ENCODE peak calls at places on chromosomes 1 and 21, in nine cellular contexts. Z is KG1, S is T-cell, L is NCI-H1930, V is SW480, D is NT2/D1, W is testis, F is RPMI7951, Q is foreskin fibroblast. K is an unnamed sample.

GRCh38 chr1:53069663-53070327 is 7.8 kb downstream of the PODN start:
- DNase-seq in V (no peak), F (no peak), W (no peak), Z (no peak), Q (no peak), S (no peak), D (no peak), L (no peak), K (no peak)

GRCh38 chr1:167617100-167617949 is 12.7 kb upstream of the RCSD1 start:
- DNase-seq in F (peak), D (no peak), W (no peak), Z (peak), V (peak), Q (no peak), S (no peak), L (no peak), K (no peak)

GRCh38 chr1:119920104-119920968 is 24.0 kb upstream of the ADAM30 start:
- DNase-seq in L (no peak), S (no peak), D (no peak), F (no peak), V (no peak), W (no peak), Q (no peak), Z (no peak), K (no peak)

GRCh38 chr1:100387209-100387608 is 34.9 kb downstream of the CDC14A start:
- DNase-seq in W (no peak), V (no peak), L (no peak), F (no peak), S (no peak), D (no peak), Z (no peak), Q (no peak), K (no peak)

GRCh38 chr1:228259368-228259894 is 51.6 kb downstream of the OBSCN start:
- DNase-seq in W (no peak), Q (no peak), D (no peak), S (no peak), V (no peak), Z (no peak), F (no peak), L (no peak), K (no peak)

GRCh38 chr1:46723901-46724300 is 5.0 kb upstream of the EFCAB14 start:
- DNase-seq in V (no peak), S (no peak), F (no peak), Z (no peak), D (no peak), Q (no peak), W (no peak), L (no peak), K (no peak)

GRCh38 chr1:232084584-232085223 is 458.1 kb downstream of the DISC1 start:
- DNase-seq in W (no peak), Z (no peak), Q (peak), S (no peak), L (no peak), F (no peak), D (peak), V (peak), K (no peak)

GRCh38 chr1:164794310-164794709 is 235.3 kb downstream of the PBX1 start:
- DNase-seq in W (no peak), F (peak), L (no peak), D (no peak), V (peak), S (no peak), Z (no peak), Q (peak), K (no peak)

GRCh38 chr1:185929759-185930158 is 195.6 kb downstream of the HMCN1 start:
- DNase-seq in Z (no peak), S (no peak), W (no peak), V (no peak), F (no peak), D (no peak), L (no peak), Q (peak), K (no peak)

GRCh38 chr1:40625476-40626382 is 39.8 kb downstream of the RIMS3 start:
- DNase-seq in D (no peak), L (no peak), S (no peak), Z (no peak), W (no peak), V (no peak), F (peak), Q (no peak), K (no peak)

GRCh38 chr1:145985502-145986439 is 10.6 kb downstream of the TXNIP start:
- DNase-seq in Z (no peak), V (no peak), F (peak), W (no peak), Q (peak), L (no peak), D (no peak), S (no peak), K (no peak)

GRCh38 chr1:13498553-13498952 is 15.2 kb downstream of the LRRC38 start:
- DNase-seq in S (no peak), F (no peak), Z (no peak), W (no peak), L (no peak), D (no peak), Q (no peak), V (no peak), K (no peak)

GRCh38 chr1:40848530-40849189 is 13.5 kb downstream of the CITED4 start:
- DNase-seq in S (no peak), Z (no peak), Q (peak), V (peak), D (peak), L (peak), F (peak), W (peak), K (no peak)

GRCh38 chr1:161260346-161260745 is 1.8 kb downstream of the PCP4L1 start:
- DNase-seq in W (no peak), Q (no peak), F (no peak), L (no peak), V (no peak), Z (no peak), S (no peak), D (no peak), K (no peak)

GRCh38 chr1:1144122-1144842 is 28.4 kb upstream of the C1orf159 start:
- DNase-seq in S (peak), D (no peak), L (no peak), Q (no peak), W (no peak), V (peak), Z (peak), F (no peak), K (peak)

GRCh38 chr1:119160851-119161250 is 20.4 kb upstream of the WARS2 start:
- DNase-seq in S (no peak), Z (no peak), L (no peak), V (no peak), F (no peak), Q (peak), D (no peak), W (no peak), K (no peak)

GRCh38 chr1:161258439-161259386 is at the start of gene PCP4L1:
- DNase-seq in S (no peak), Z (no peak), Q (peak), V (no peak), L (peak), W (peak), D (peak), F (peak), K (no peak)

GRCh38 chr1:94416901-94417701 is 1.1 kb upstream of the ABCD3 start:
- DNase-seq in Q (peak), D (no peak), F (peak), V (peak), Z (no peak), S (no peak), W (peak), L (no peak), K (no peak)

GRCh38 chr1:199272107-199272506 is 633.3 kb downstream of the PTPRC start:
- DNase-seq in Z (no peak), W (no peak), D (no peak), F (peak), S (no peak), V (no peak), L (no peak), Q (peak), K (no peak)

GRCh38 chr1:67044631-67045270 is 9.2 kb downstream of the SLC35D1 start:
- DNase-seq in L (no peak), Q (no peak), W (no peak), S (no peak), F (no peak), D (no peak), Z (no peak), V (no peak), K (no peak)

GRCh38 chr21:36917487-36918158 is 48.8 kb downstream of the HLCS start:
- DNase-seq in Z (no peak), Q (peak), L (no peak), F (peak), V (peak), S (no peak), D (peak), W (peak), K (no peak)

GRCh38 chr1:201279313-201279712 is 4.0 kb upstream of the PKP1 start:
- DNase-seq in Q (peak), W (peak), V (no peak), Z (no peak), F (no peak), L (no peak), D (no peak), S (no peak), K (no peak)

GRCh38 chr21:14895792-14896191 is 169.0 kb downstream of the NRIP1 start:
- DNase-seq in S (no peak), V (no peak), F (no peak), L (no peak), Z (no peak), D (no peak), W (no peak), Q (no peak), K (no peak)

GRCh38 chr1:41122851-41123518 is 101.5 kb upstream of the SLFNL1 start:
- DNase-seq in D (peak), W (peak), V (peak), Z (no peak), L (peak), S (no peak), Q (peak), F (peak), K (no peak)

GRCh38 chr1:220887868-220888664 is 8.8 kb downstream of the HLX start:
- DNase-seq in Z (no peak), W (no peak), S (no peak), D (no peak), F (peak), L (no peak), Q (peak), V (no peak), K (no peak)

GRCh38 chr1:231315887-231316286 is 21.8 kb downstream of the EXOC8 start:
- DNase-seq in Q (peak), W (peak), S (peak), F (peak), D (peak), Z (no peak), V (no peak), L (no peak), K (peak)

GRCh38 chr1:209443361-209443931 is 140.1 kb upstream of the CAMK1G start:
- DNase-seq in S (no peak), V (peak), W (no peak), L (no peak), Z (no peak), F (no peak), Q (no peak), D (no peak), K (no peak)

GRCh38 chr1:81834921-81835698 is 34.4 kb downstream of the ADGRL2 start:
- DNase-seq in Z (no peak), Q (peak), F (peak), W (no peak), S (no peak), V (no peak), D (no peak), L (no peak), K (no peak)

GRCh38 chr1:11661105-11661504 is 2.9 kb upstream of the FBXO6 start:
- DNase-seq in Q (no peak), S (no peak), D (no peak), W (no peak), F (no peak), V (no peak), Z (no peak), L (no peak), K (no peak)

GRCh38 chr1:204723131-204723787 is 37.7 kb upstream of the LRRN2 start:
- DNase-seq in L (no peak), Z (no peak), Q (no peak), D (no peak), S (no peak), V (no peak), F (no peak), W (no peak), K (no peak)

GRCh38 chr1:3060601-3061551 is 8.1 kb upstream of the PRDM16 start:
- DNase-seq in D (no peak), F (no peak), Z (no peak), Q (no peak), L (no peak), S (no peak), V (peak), W (no peak), K (no peak)

GRCh38 chr1:63983391-63984256 is 209.8 kb downstream of the ROR1 start:
- DNase-seq in W (no peak), V (no peak), D (no peak), Q (no peak), Z (no peak), S (no peak), F (peak), L (no peak), K (no peak)

GRCh38 chr1:199723557-199723956 is 304.0 kb upstream of the NR5A2 start:
- DNase-seq in D (no peak), F (no peak), W (no peak), S (no peak), V (no peak), Q (peak), Z (no peak), L (no peak), K (no peak)

GRCh38 chr1:71351438-71351837 is 270.6 kb upstream of the ZRANB2 start:
- DNase-seq in V (no peak), S (no peak), F (no peak), L (no peak), D (no peak), Q (peak), Z (no peak), W (no peak), K (no peak)

K was measured in effector CD4-positive, alpha-beta T cell.